ENCODE peak calls at places on chromosome 21, in eight cellular contexts. D, X, Q, V, T, B, W and C are unnamed samples.

GRCh38 chr21:15850645-15851044 is 120.9 kb downstream of the USP25 start:
- DNase-seq in D (no peak), X (no peak), Q (peak; percentile 72), V (no peak), T (no peak), B (no peak), W (no peak), C (no peak)

GRCh38 chr21:24223625-24224024 is 1383.7 kb downstream of the MRPL39 start:
- DNase-seq in D (no peak), X (no peak), Q (peak; percentile 37), V (no peak), T (no peak), B (no peak), W (no peak), C (no peak)

GRCh38 chr21:39634507-39634906 is 21.8 kb downstream of the B3GALT5 start:
- DNase-seq in D (no peak), X (no peak), Q (no peak), V (no peak), T (no peak), B (no peak), W (no peak), C (no peak)

GRCh38 chr21:34603002-34603709 is 11.8 kb downstream of the RCAN1 start:
- DNase-seq in D (peak; percentile 91), X (peak; percentile 83), Q (peak; percentile 70), V (peak; percentile 84), T (peak; percentile 48), B (peak; percentile 79), W (peak; percentile 93), C (peak; percentile 83)

GRCh38 chr21:34836103-34836932 is 167.5 kb downstream of the CLIC6 start:
- DNase-seq in D (peak; percentile 91), X (no peak), Q (peak; percentile 100), V (no peak), T (no peak), B (no peak), W (peak; percentile 67), C (peak; percentile 73)

GRCh38 chr21:43578677-43579313 is 80.5 kb downstream of the HSF2BP start:
- DNase-seq in D (no peak), X (no peak), Q (peak; percentile 59), V (no peak), T (no peak), B (no peak), W (no peak), C (no peak)

GRCh38 chr21:39136711-39137110 is 46.5 kb downstream of the PSMG1 start:
- DNase-seq in D (no peak), X (no peak), Q (peak; percentile 47), V (no peak), T (no peak), B (no peak), W (no peak), C (no peak)

GRCh38 chr21:18049461-18049860 is 195.2 kb upstream of the CHODL start:
- DNase-seq in D (no peak), X (no peak), Q (no peak), V (no peak), T (no peak), B (no peak), W (no peak), C (no peak)

GRCh38 chr21:41764558-41765392 is 2.1 kb downstream of the RIPK4 start:
- DNase-seq in D (no peak), X (no peak), Q (no peak), V (no peak), T (peak; percentile 55), B (no peak), W (no peak), C (no peak)

GRCh38 chr21:39483917-39484316 is 32.1 kb downstream of the SH3BGR start:
- DNase-seq in D (no peak), X (no peak), Q (peak; percentile 52), V (no peak), T (no peak), B (no peak), W (no peak), C (no peak)

GRCh38 chr21:38888956-38889605 is 83.4 kb downstream of the ETS2 start:
- DNase-seq in D (no peak), X (no peak), Q (peak; percentile 17), V (no peak), T (no peak), B (no peak), W (no peak), C (no peak)

GRCh38 chr21:42568834-42569731 is 55.4 kb downstream of the SLC37A1 start:
- DNase-seq in D (peak; percentile 43), X (no peak), Q (no peak), V (no peak), T (no peak), B (no peak), W (no peak), C (no peak)

GRCh38 chr21:31973402-31973944 is 100.7 kb downstream of the HUNK start:
- DNase-seq in D (no peak), X (no peak), Q (no peak), V (no peak), T (no peak), B (no peak), W (no peak), C (no peak)

GRCh38 chr21:14306143-14306907 is 76.6 kb downstream of the HSPA13 start:
- DNase-seq in D (no peak), X (no peak), Q (peak; percentile 3), V (peak; percentile 8), T (no peak), B (no peak), W (no peak), C (no peak)

GRCh38 chr21:34970126-34970525 is 79.0 kb downstream of the RUNX1 start:
- DNase-seq in D (no peak), X (no peak), Q (no peak), V (no peak), T (no peak), B (no peak), W (no peak), C (no peak)

GRCh38 chr21:44382536-44382935 is 29.1 kb downstream of the TRPM2 start:
- DNase-seq in D (peak; percentile 33), X (no peak), Q (no peak), V (no peak), T (no peak), B (no peak), W (no peak), C (no peak)

DNA sequence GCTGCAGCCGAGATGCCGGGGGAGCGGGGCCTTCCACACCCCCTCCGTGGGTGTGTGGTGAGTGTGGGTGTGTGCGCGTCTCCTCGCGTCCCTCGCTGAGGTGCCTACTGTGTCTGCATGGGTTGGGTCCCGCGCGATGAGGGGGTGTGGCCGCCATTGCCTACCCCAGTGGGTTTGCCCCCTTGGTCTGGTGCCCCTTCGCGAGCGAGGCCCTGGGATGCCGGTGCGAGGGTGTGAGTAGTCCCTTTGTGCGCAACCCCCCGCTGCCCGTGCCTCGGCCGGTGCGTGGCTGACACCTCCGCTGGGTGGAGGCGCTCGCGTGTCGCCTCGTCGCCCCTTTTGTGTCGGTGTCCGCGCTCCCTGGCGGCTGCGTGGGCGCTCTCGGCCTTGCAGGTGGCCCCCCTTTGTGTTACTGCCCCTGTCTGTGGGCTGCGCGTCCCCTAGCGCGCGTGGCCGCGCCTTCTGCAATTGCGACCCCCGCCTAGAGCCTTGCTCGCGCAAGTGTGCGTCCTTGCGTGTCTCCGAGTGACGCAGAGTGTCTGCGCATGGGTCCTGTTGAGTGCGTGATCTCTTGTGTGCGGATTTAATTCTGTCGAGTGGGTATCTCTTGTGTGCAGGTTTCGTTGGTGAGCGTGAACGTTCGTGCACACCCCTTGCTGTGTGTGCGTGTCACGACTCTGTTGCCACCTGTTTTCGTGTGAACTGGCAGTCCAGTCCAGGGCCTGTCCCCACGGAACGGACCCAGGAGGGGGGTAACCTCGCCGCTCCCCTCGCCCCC is 552 bp downstream of the TTC3 start:
- DNase-seq in D (peak; percentile 77), X (no peak), Q (peak; percentile 67), V (peak; percentile 71), T (peak; percentile 64), B (no peak), W (peak; percentile 89), C (peak; percentile 63)
- TF ChIP-seq CTCF in D (no peak), X (no peak), Q (no peak), V (peak; percentile 22), T (peak; percentile 39), B (no peak), W (peak; percentile 30), C (no peak)

GRCh38 chr21:45615145-45615711 is 28.3 kb upstream of the PCBP3 start:
- DNase-seq in D (no peak), X (no peak), Q (peak; percentile 31), V (peak; percentile 84), T (peak; percentile 91), B (no peak), W (no peak), C (peak; percentile 93)
- TF ChIP-seq CTCF in D (no peak), X (no peak), Q (no peak), V (no peak), T (peak; percentile 41), B (no peak), W (no peak), C (no peak)

GRCh38 chr21:22438428-22439086 is 1440.3 kb downstream of the NCAM2 start:
- DNase-seq in D (no peak), X (no peak), Q (no peak), V (no peak), T (no peak), B (no peak), W (no peak), C (no peak)
- TF ChIP-seq CTCF in D (no peak), X (no peak), Q (no peak), V (no peak), T (peak; percentile 29), B (peak; percentile 16), W (no peak), C (no peak)

GRCh38 chr21:29258626-29259335 is 39.9 kb upstream of the BACH1 start:
- DNase-seq in D (no peak), X (no peak), Q (peak; percentile 89), V (no peak), T (no peak), B (no peak), W (no peak), C (no peak)

GRCh38 chr21:29264721-29265120 is 34.0 kb upstream of the BACH1 start:
- DNase-seq in D (no peak), X (no peak), Q (peak; percentile 62), V (no peak), T (no peak), B (no peak), W (no peak), C (no peak)

GRCh38 chr21:29265690-29266479 is 32.8 kb upstream of the BACH1 start:
- DNase-seq in D (no peak), X (no peak), Q (no peak), V (peak; percentile 60), T (no peak), B (no peak), W (no peak), C (peak; percentile 78)

GRCh38 chr21:29260461-29260860 is 38.3 kb upstream of the BACH1 start:
- DNase-seq in D (no peak), X (no peak), Q (no peak), V (no peak), T (no peak), B (no peak), W (no peak), C (no peak)

GRCh38 chr21:29261555-29262540 is 36.9 kb upstream of the BACH1 start:
- DNase-seq in D (no peak), X (no peak), Q (no peak), V (no peak), T (no peak), B (no peak), W (no peak), C (no peak)
- TF ChIP-seq CTCF in D (no peak), X (no peak), Q (no peak), V (no peak), T (no peak), B (no peak), W (no peak), C (no peak)